ENCODE peak calls at places on chromosomes 4 and X, in four cellular contexts. G is activated T-helper 1 cell treated with anti-CD3 and anti-CD28 coated beads, Interleukin-2, amount 50 U/mL, for 16 hours; C is iris pigment epithelial cell; T is PC-3. M is an unnamed sample.

GRCh38 chrX:10157545-10157944 is 770 bp downstream of the CLCN4 start:
- DNase-seq in C (peak), T (peak), G (no peak), M (peak)

GRCh38 chrX:39260965-39261364 is 459.7 kb downstream of the MID1IP1 start:
- DNase-seq in C (peak), T (peak), G (no peak), M (peak)

GRCh38 chr4:82515705-82516104 is 46.1 kb downstream of the TMEM150C start:
- DNase-seq in T (peak), C (peak), G (no peak), M (peak)

GRCh38 chr4:168101026-168101425 is 8.7 kb downstream of the ANXA10 start:
- DNase-seq in C (peak), G (no peak), T (no peak), M (no peak)

GRCh38 chr4:140247237-140247636 is 93.3 kb upstream of the MAML3 start:
- DNase-seq in G (no peak), T (no peak), C (no peak), M (no peak)

GRCh38 chr4:155809835-155810234 is 51.0 kb downstream of the GUCY1B1 start:
- DNase-seq in T (peak), C (peak), G (no peak), M (peak)

GRCh38 chr4:51842167-51842553 is 793 bp upstream of the DCUN1D4 start:
- DNase-seq in T (no peak), C (peak), G (no peak), M (no peak)

GRCh38 chr4:82372502-82372873 is 1.3 kb downstream of the HNRNPD start:
- DNase-seq in G (peak), C (peak), T (peak), M (peak)

GRCh38 chrX:49120104-49120503 is 3.4 kb downstream of the GPKOW start:
- DNase-seq in G (no peak), T (no peak), C (no peak), M (peak)

GRCh38 chr4:87934973-87935372 is 40.5 kb upstream of the SPP1 start:
- DNase-seq in G (no peak), T (no peak), C (no peak), M (no peak)

GRCh38 chrX:138487866-138488265 is 223.7 kb downstream of the FGF13 start:
- DNase-seq in C (no peak), T (no peak), G (no peak), M (no peak)

GRCh38 chrX:21813612-21814368 is 25.6 kb upstream of the MBTPS2 start:
- DNase-seq in T (no peak), C (no peak), G (no peak), M (no peak)

GRCh38 chr4:151117371-151117962 is 18.0 kb downstream of the RPS3A start:
- DNase-seq in T (peak), C (peak), G (no peak), M (peak)

GRCh38 chr4:101756181-101756580 is 34.3 kb upstream of the BANK1 start:
- DNase-seq in C (no peak), T (no peak), G (no peak), M (no peak)

GRCh38 chr4:145820407-145820806 is 118.2 kb downstream of the ZNF827 start:
- DNase-seq in G (no peak), C (no peak), T (no peak), M (no peak)

GRCh38 chrX:150984164-150984824 is 1.2 kb downstream of the HMGB3 start:
- DNase-seq in C (no peak), T (no peak), G (no peak), M (no peak)

GRCh38 chrX:20711366-20711765 is 444.7 kb upstream of the RPS6KA3 start:
- DNase-seq in C (no peak), G (no peak), T (no peak), M (no peak)

GRCh38 chrX:14032383-14032782 is 2.7 kb upstream of the GEMIN8 start:
- DNase-seq in G (peak), T (peak), C (peak), M (peak)

GRCh38 chr4:73505567-73505966 is 24.0 kb downstream of the AFM start:
- DNase-seq in T (no peak), C (no peak), G (no peak), M (no peak)

GRCh38 chrX:20019672-20020365 is 29.0 kb upstream of the BCLAF3 start:
- DNase-seq in C (no peak), T (no peak), G (no peak), M (no peak)

GRCh38 chrX:68433155-68433980 is at the start of gene OPHN1:
- DNase-seq in C (peak), T (peak), G (no peak), M (peak)

GRCh38 chr4:57544811-57545654 is 434.8 kb upstream of the IGFBP7 start:
- DNase-seq in G (no peak), C (no peak), T (no peak), M (no peak)

GRCh38 chrX:96372313-96373046 is 312.2 kb upstream of the DIAPH2 start:
- DNase-seq in T (peak), C (peak), G (no peak), M (peak)

GRCh38 chr4:184648220-184649025 is 824 bp downstream of the CASP3 start:
- DNase-seq in T (peak), G (peak), C (peak), M (peak)

GRCh38 chr4:68074397-68074796 is 55.3 kb downstream of the TMPRSS11F start:
- DNase-seq in C (peak), G (no peak), T (no peak), M (peak)

GRCh38 chr4:189823611-189824010 is 117.1 kb upstream of the FRG1 start:
- DNase-seq in G (no peak), C (no peak), T (no peak), M (no peak)

GRCh38 chr4:62210521-62210920 is 1010.4 kb downstream of the ADGRL3 start:
- DNase-seq in C (no peak), T (no peak), G (no peak), M (no peak)

GRCh38 chr4:138114434-138114833 is 127.7 kb downstream of the SLC7A11 start:
- DNase-seq in G (no peak), C (no peak), T (no peak), M (no peak)

GRCh38 chr4:17817027-17817426 is 6.2 kb downstream of the NCAPG start:
- DNase-seq in C (peak), T (peak), G (no peak), M (peak)

GRCh38 chr4:124936427-124936826 is 223.9 kb upstream of the ANKRD50 start:
- DNase-seq in T (no peak), C (peak), G (no peak), M (no peak)

GRCh38 chr4:77203380-77204197 is 46.6 kb downstream of the CCNG2 start:
- DNase-seq in G (peak), C (peak), T (peak), M (peak)

GRCh38 chrX:50586407-50586806 is 115.8 kb upstream of the DGKK start:
- DNase-seq in T (no peak), C (no peak), G (no peak), M (no peak)

GRCh38 chr4:5373327-5373726 is 322.0 kb downstream of the STK32B start:
- DNase-seq in T (no peak), C (no peak), G (no peak), M (no peak)

GRCh38 chrX:82765806-82766205 is 742.3 kb upstream of the POU3F4 start:
- DNase-seq in G (no peak), C (peak), T (peak), M (no peak)

GRCh38 chr4:115529126-115529525 is 415.7 kb upstream of the NDST4 start:
- DNase-seq in G (no peak), C (no peak), T (no peak), M (no peak)

GRCh38 chr4:158182736-158183135 is 9.9 kb upstream of the GASK1B start:
- DNase-seq in T (no peak), G (no peak), C (no peak), M (no peak)

GRCh38 chr4:38819569-38819968 is 15.0 kb upstream of the TLR1 start:
- DNase-seq in T (peak), G (no peak), C (peak), M (peak)

GRCh38 chr4:14221176-14221575 is 593.7 kb upstream of the BOD1L1 start:
- DNase-seq in C (no peak), G (no peak), T (no peak), M (peak)

GRCh38 chr4:26069218-26069617 is 155.2 kb downstream of the SMIM20 start:
- DNase-seq in T (peak), C (peak), G (no peak), M (peak)

GRCh38 chrX:9493936-9494335 is 29.1 kb downstream of the TBL1X start:
- DNase-seq in T (no peak), G (no peak), C (no peak), M (no peak)